ENCODE peak calls at places on chromosome 2, in nine cellular contexts. R is left ventricle myocardium superior; V is stimulated activated CD4-positive, alpha-beta T cell treated with anti-CD3 and anti-CD28 coated beads, Interleukin-4, amount 100 ng/mL, for 48 hours; T is GM12865; Z is H4; H is RCC 7860; A is NCI-H2081; I is RPMI7951; C is tibial artery. X is an unnamed sample.

GRCh38 chr2:175180701-175181103 is 808 bp downstream of the ATP5MC3 start:
- DNase-seq in R (peak), V (peak), T (peak), Z (no peak), H (peak), A (peak), I (peak), C (peak), X (no peak)

GRCh38 chr2:128736046-128736688 is 417.5 kb upstream of the HS6ST1 start:
- DNase-seq in R (no peak), V (no peak), T (no peak), Z (no peak), H (no peak), A (no peak), I (no peak), C (no peak), X (no peak)

GRCh38 chr2:12261993-12262680 is 454.6 kb upstream of the TRIB2 start:
- DNase-seq in R (no peak), V (no peak), T (no peak), Z (no peak), H (no peak), A (no peak), I (peak), C (no peak), X (no peak)

GRCh38 chr2:98563394-98563793 is 44.9 kb downstream of the COA5 start:
- DNase-seq in R (no peak), V (no peak), T (no peak), Z (no peak), H (no peak), A (no peak), I (no peak), C (peak), X (no peak)

GRCh38 chr2:188117706-188118105 is 174.0 kb upstream of the GULP1 start:
- DNase-seq in R (no peak), V (no peak), T (no peak), Z (no peak), H (no peak), A (no peak), I (no peak), C (no peak), X (no peak)

GRCh38 chr2:47008381-47009280 is 93.0 kb upstream of the MCFD2 start:
- DNase-seq in R (peak), V (no peak), T (no peak), Z (no peak), H (no peak), A (peak), I (peak), C (peak), X (peak)

GRCh38 chr2:240963376-240964220 is 34.8 kb upstream of the SNED1 start:
- DNase-seq in R (peak), V (no peak), T (no peak), Z (no peak), H (no peak), A (no peak), I (no peak), C (no peak), X (peak)

GRCh38 chr2:85243101-85244072 is 84.4 kb downstream of the TGOLN2 start:
- DNase-seq in R (peak), V (peak), T (peak), Z (peak), H (no peak), A (no peak), I (no peak), C (no peak), X (no peak)

GRCh38 chr2:241308267-241308666 is 7.2 kb downstream of the HDLBP start:
- DNase-seq in R (no peak), V (no peak), T (no peak), Z (no peak), H (no peak), A (no peak), I (no peak), C (no peak), X (no peak)

GRCh38 chr2:105595536-105595935 is 149.2 kb upstream of the NCK2 start:
- DNase-seq in R (no peak), V (no peak), T (no peak), Z (peak), H (peak), A (no peak), I (peak), C (no peak), X (no peak)

GRCh38 chr2:237702439-237703397 is 75.3 kb downstream of the LRRFIP1 start:
- DNase-seq in R (peak), V (no peak), T (no peak), Z (peak), H (peak), A (no peak), I (peak), C (peak), X (peak)

GRCh38 chr2:232504438-232504837 is 15.8 kb upstream of the PRSS56 start:
- DNase-seq in R (no peak), V (no peak), T (no peak), Z (no peak), H (no peak), A (no peak), I (no peak), C (no peak), X (no peak)

GRCh38 chr2:231361701-231362588 is 33.6 kb upstream of the B3GNT7 start:
- DNase-seq in R (no peak), V (no peak), T (peak), Z (no peak), H (no peak), A (no peak), I (no peak), C (peak), X (no peak)

GRCh38 chr2:96342085-96342484 is 6.5 kb downstream of the NCAPH start:
- DNase-seq in R (no peak), V (peak), T (peak), Z (peak), H (peak), A (no peak), I (peak), C (no peak), X (no peak)

GRCh38 chr2:143623270-143623669 is 494.1 kb downstream of the ARHGAP15 start:
- DNase-seq in R (no peak), V (no peak), T (no peak), Z (no peak), H (no peak), A (no peak), I (no peak), C (no peak), X (no peak)

GRCh38 chr2:156891609-156892008 is 365.9 kb upstream of the GALNT5 start:
- DNase-seq in R (no peak), V (no peak), T (no peak), Z (no peak), H (no peak), A (no peak), I (no peak), C (no peak), X (no peak)

GRCh38 chr2:98298685-98299180 is 47.5 kb upstream of the CNGA3 start:
- DNase-seq in R (no peak), V (no peak), T (no peak), Z (no peak), H (no peak), A (no peak), I (no peak), C (no peak), X (no peak)

GRCh38 chr2:241609859-241610793 is 26.8 kb downstream of the THAP4 start:
- DNase-seq in R (peak), V (peak), T (peak), Z (no peak), H (peak), A (no peak), I (no peak), C (peak), X (peak)

GRCh38 chr2:121388371-121388770 is 103.4 kb upstream of the TFCP2L1 start:
- DNase-seq in R (no peak), V (no peak), T (no peak), Z (no peak), H (peak), A (no peak), I (no peak), C (no peak), X (no peak)

GRCh38 chr2:42013409-42013808 is 34.4 kb upstream of the PKDCC start:
- DNase-seq in R (no peak), V (no peak), T (no peak), Z (no peak), H (no peak), A (no peak), I (no peak), C (no peak), X (no peak)

GRCh38 chr2:209391776-209392401 is 32.0 kb upstream of the MAP2 start:
- DNase-seq in R (no peak), V (no peak), T (no peak), Z (no peak), H (peak), A (no peak), I (peak), C (no peak), X (no peak)